ENCODE peak calls at places on chromosomes 11 and 22, in ten cellular contexts. N, C, S, B, E, V, T, Q, A and O are unnamed samples. For H3K4me1, the result is how much of the 10 kb centered on the place peaks cover.

GRCh38 chr22:31210830-31211503 is 1.1 kb upstream of the LIMK2 start:
- DNase-seq in V (no peak), T (no peak), C (no peak), E (no peak), Q (peak), B (no peak), S (no peak), A (no peak), N (no peak), O (peak)

GRCh38 chr22:50114221-50114981 is 24.6 kb downstream of the MOV10L1 start:
- DNase-seq in S (no peak), B (no peak), Q (no peak), T (no peak), N (no peak), C (peak), E (peak), A (no peak), V (no peak), O (peak)

GRCh38 chr11:17683378-17684161 is 35.8 kb upstream of the MYOD1 start:
- DNase-seq in B (no peak), C (peak), E (no peak), A (no peak), N (no peak), V (no peak), T (no peak), S (no peak), Q (no peak), O (no peak)

GRCh38 chr11:14081541-14082211 is 119.2 kb downstream of the SPON1 start:
- DNase-seq in E (no peak), C (no peak), S (no peak), Q (no peak), V (no peak), T (no peak), B (no peak), A (no peak), N (no peak), O (no peak)

GRCh38 chr22:50517495-50518260 is 7.7 kb downstream of the SCO2 start:
- DNase-seq in B (no peak), A (no peak), V (no peak), E (no peak), N (no peak), C (no peak), T (no peak), Q (no peak), S (no peak), O (no peak)

GRCh38 chr11:17734418-17734911 is at the start of gene KCNC1:
- DNase-seq in N (peak), E (peak), B (no peak), T (peak), C (peak), Q (peak), S (peak), A (no peak), V (no peak), O (peak)

GRCh38 chr11:95505927-95506426 is 275.0 kb upstream of the SESN3 start:
- DNase-seq in E (no peak), A (no peak), N (no peak), B (no peak), T (no peak), Q (no peak), S (no peak), C (peak), V (no peak), O (no peak)

GRCh38 chr11:45652781-45653180 is 12.6 kb downstream of the CHST1 start:
- DNase-seq in V (no peak), N (no peak), C (peak), E (no peak), A (no peak), Q (no peak), S (peak), B (no peak), T (no peak), O (no peak)

GRCh38 chr11:112162761-112163669 is 879 bp downstream of the IL18 start:
- DNase-seq in B (no peak), V (no peak), N (no peak), T (no peak), A (no peak), S (no peak), Q (no peak), C (peak), E (no peak), O (no peak)

GRCh38 chr11:101169944-101170343 is 40.3 kb upstream of the PGR start:
- DNase-seq in N (no peak), Q (no peak), V (no peak), C (no peak), E (no peak), S (no peak), A (no peak), T (no peak), B (no peak), O (no peak)

GRCh38 chr11:120819003-120819402 is 204.9 kb upstream of the TBCEL start:
- DNase-seq in V (no peak), C (no peak), Q (no peak), B (peak), S (no peak), N (no peak), T (peak), E (no peak), A (no peak), O (no peak)

GRCh38 chr11:22084564-22084963 is 108.3 kb upstream of the ANO5 start:
- DNase-seq in N (no peak), E (no peak), Q (no peak), C (no peak), S (no peak), V (no peak), A (no peak), B (no peak), T (no peak), O (no peak)

GRCh38 chr22:16961477-16962186 is 46.4 kb downstream of the GAB4 start:
- DNase-seq in E (no peak), C (no peak), N (no peak), T (no peak), V (no peak), B (no peak), Q (no peak), S (no peak), A (no peak), O (no peak)

GRCh38 chr22:35467788-35468187 is 67.8 kb downstream of the MCM5 start:
- DNase-seq in Q (peak), C (peak), V (peak), A (no peak), E (peak), T (peak), S (peak), N (no peak), B (peak), O (peak)

GRCh38 chr11:74731301-74732094 is at the start of gene CHRDL2:
- DNase-seq in E (no peak), N (no peak), T (no peak), A (no peak), S (no peak), Q (no peak), V (no peak), B (no peak), C (peak), O (peak)

GRCh38 chr11:6259638-6260019 is at the start of gene CCKBR:
- DNase-seq in B (no peak), V (no peak), N (no peak), C (no peak), T (peak), E (no peak), A (no peak), Q (no peak), S (peak), O (peak)

GRCh38 chr11:60844045-60844869 is 2.3 kb downstream of the CCDC86 start:
- DNase-seq in B (no peak), Q (no peak), S (no peak), A (no peak), N (no peak), V (no peak), T (no peak), E (no peak), C (peak), O (no peak)

GRCh38 chr22:20904008-20904979 is 12.9 kb upstream of the CRKL start:
- DNase-seq in A (no peak), Q (peak), E (no peak), T (no peak), N (peak), S (no peak), V (no peak), C (peak), B (no peak), O (no peak)

GRCh38 chr11:88683024-88683423 is 345.5 kb upstream of the CTSC start:
- DNase-seq in E (no peak), V (no peak), A (no peak), C (no peak), S (no peak), B (no peak), N (no peak), T (no peak), Q (no peak), O (no peak)

GRCh38 chr11:848988-849824 is 6.6 kb downstream of the TSPAN4 start:
- DNase-seq in T (no peak), N (no peak), S (no peak), B (no peak), C (no peak), V (no peak), A (no peak), E (peak), Q (no peak), O (peak)

GRCh38 chr11:66419825-66420224 is 1.0 kb upstream of the NPAS4 start:
- DNase-seq in Q (no peak), C (no peak), E (no peak), T (no peak), N (no peak), B (no peak), S (no peak), A (no peak), V (no peak), O (no peak)

GRCh38 chr22:30432520-30432919 is 7.0 kb downstream of the MTFP1 start:
- DNase-seq in S (no peak), C (no peak), N (no peak), T (no peak), V (no peak), Q (no peak), A (no peak), E (no peak), B (no peak), O (no peak)

GRCh38 chr11:1335811-1336761 is 26.7 kb upstream of the TOLLIP start:
- DNase-seq in V (peak), C (peak), B (peak), E (peak), A (no peak), N (no peak), S (peak), Q (peak), T (peak), O (peak)

GRCh38 chr22:29704528-29705285 is 15.1 kb upstream of the CABP7 start:
- DNase-seq in C (peak), V (peak), S (peak), A (no peak), Q (peak), T (no peak), E (no peak), B (no peak), N (no peak), O (peak)

GRCh38 chr22:48641906-48642475 is 1185.7 kb downstream of the BRD1 start:
- DNase-seq in T (no peak), A (no peak), C (no peak), E (no peak), S (no peak), B (no peak), N (no peak), Q (no peak), V (no peak), O (no peak)

GRCh38 chr11:125069796-125070195 is 6.7 kb downstream of the SLC37A2 start:
- DNase-seq in B (peak), Q (no peak), T (peak), V (no peak), S (no peak), C (peak), E (no peak), A (no peak), N (no peak), O (peak)

GRCh38 chr11:113989916-113990315 is 15.0 kb downstream of the HTR3A start:
- DNase-seq in Q (no peak), B (no peak), N (no peak), V (no peak), E (no peak), S (no peak), A (no peak), C (no peak), T (no peak), O (no peak)

GRCh38 chr22:34992672-34993071 is 73.3 kb upstream of the ISX start:
- DNase-seq in N (no peak), B (no peak), C (no peak), E (no peak), Q (no peak), T (no peak), A (no peak), S (no peak), V (no peak), O (no peak)

GRCh38 chr11:124759268-124760204 is 2.6 kb downstream of the ESAM start:
- DNase-seq in N (no peak), S (no peak), A (no peak), E (no peak), B (no peak), Q (peak), T (peak), V (no peak), C (no peak), O (peak)

GRCh38 chr11:9341638-9342137 is 27.3 kb upstream of the TMEM41B start:
- DNase-seq in C (no peak), Q (no peak), N (no peak), V (no peak), S (no peak), A (no peak), E (no peak), T (peak), B (no peak), O (peak)

GRCh38 chr11:94884322-94884721 is 89.0 kb downstream of the CWC15 start:
- DNase-seq in E (no peak), V (no peak), B (no peak), T (no peak), A (no peak), N (no peak), C (no peak), Q (no peak), S (no peak), O (no peak)

GRCh38 chr11:43937434-43938411 is 4.7 kb upstream of the C11orf96 start:
- DNase-seq in S (no peak), T (no peak), A (no peak), E (no peak), C (peak), N (peak), B (no peak), Q (peak), V (no peak), O (no peak)

GRCh38 chr11:68840661-68841653 is 759 bp downstream of the CPT1A start:
- DNase-seq in V (peak), B (peak), T (peak), N (no peak), Q (peak), A (no peak), E (peak), S (peak), C (peak), O (peak)

GRCh38 chr11:120181446-120181992 is 29.3 kb upstream of the OAF start:
- DNase-seq in E (no peak), A (peak), N (no peak), C (no peak), B (peak), V (no peak), Q (peak), T (peak), S (no peak), O (no peak)

GRCh38 chr11:6650104-6650503 is 5.5 kb downstream of the DCHS1 start:
- DNase-seq in T (no peak), V (no peak), Q (no peak), A (no peak), N (no peak), S (no peak), B (no peak), E (no peak), C (no peak), O (no peak)

GRCh38 chr11:119660166-119660720 is 68.8 kb downstream of the NECTIN1 start:
- DNase-seq in E (no peak), S (no peak), C (no peak), A (no peak), Q (no peak), V (no peak), T (no peak), N (no peak), B (no peak), O (no peak)

GRCh38 chr11:115695677-115696451 is 191.6 kb upstream of the CADM1 start:
- DNase-seq in N (no peak), A (no peak), Q (no peak), V (no peak), E (no peak), B (no peak), T (no peak), C (no peak), S (peak), O (no peak)

GRCh38 chr11:126393143-126393542 is 37.7 kb downstream of the ST3GAL4 start:
- DNase-seq in V (peak), B (no peak), A (no peak), C (no peak), N (no peak), E (peak), S (no peak), Q (no peak), T (peak), O (no peak)

GRCh38 chr22:46054091-46054877 is 77.3 kb upstream of the WNT7B start:
- DNase-seq in S (peak), N (no peak), A (no peak), B (peak), Q (peak), V (peak), T (peak), C (peak), E (peak), O (peak)

GRCh38 chr22:27784099-27784446 is 17.5 kb downstream of the MN1 start:
- DNase-seq in B (no peak), T (no peak), S (no peak), C (no peak), V (no peak), Q (no peak), A (no peak), N (no peak), E (no peak), O (no peak)
- H3K4me1 ChIP-seq in B (under half), T (under half), S (under half), C (under half), V (under half), Q (under half), A (under half), N (under half), E (under half), O (under half)

GRCh38 chr11:106082096-106082495 is 4.6 kb downstream of the AASDHPPT start:
- DNase-seq in A (no peak), E (no peak), B (no peak), T (no peak), V (no peak), Q (no peak), N (no peak), S (no peak), C (no peak), O (no peak)

GRCh38 chr11:106077609-106078517 is at the start of gene AASDHPPT:
- DNase-seq in Q (peak), T (no peak), B (no peak), C (peak), S (no peak), N (peak), E (no peak), V (peak), A (no peak), O (peak)

GRCh38 chr11:106072804-106073203 is 4.3 kb downstream of the KBTBD3 start:
- DNase-seq in T (no peak), Q (no peak), A (no peak), V (no peak), N (no peak), E (no peak), S (no peak), C (no peak), B (no peak), O (no peak)

GRCh38 chr11:106076421-106076922 is 675 bp downstream of the KBTBD3 start:
- DNase-seq in N (no peak), B (no peak), S (peak), C (no peak), V (no peak), E (no peak), A (no peak), Q (peak), T (no peak), O (peak)

GRCh38 chr11:106076923-106077608 is at the start of gene KBTBD3:
- DNase-seq in A (peak), V (peak), Q (peak), N (peak), C (peak), E (peak), B (peak), T (peak), S (peak), O (peak)
- TF ChIP-seq POLR2A in A (no peak), V (peak), Q (peak), N (peak), C (no peak), E (peak), B (peak), T (peak), S (peak), O (peak)

DNA sequence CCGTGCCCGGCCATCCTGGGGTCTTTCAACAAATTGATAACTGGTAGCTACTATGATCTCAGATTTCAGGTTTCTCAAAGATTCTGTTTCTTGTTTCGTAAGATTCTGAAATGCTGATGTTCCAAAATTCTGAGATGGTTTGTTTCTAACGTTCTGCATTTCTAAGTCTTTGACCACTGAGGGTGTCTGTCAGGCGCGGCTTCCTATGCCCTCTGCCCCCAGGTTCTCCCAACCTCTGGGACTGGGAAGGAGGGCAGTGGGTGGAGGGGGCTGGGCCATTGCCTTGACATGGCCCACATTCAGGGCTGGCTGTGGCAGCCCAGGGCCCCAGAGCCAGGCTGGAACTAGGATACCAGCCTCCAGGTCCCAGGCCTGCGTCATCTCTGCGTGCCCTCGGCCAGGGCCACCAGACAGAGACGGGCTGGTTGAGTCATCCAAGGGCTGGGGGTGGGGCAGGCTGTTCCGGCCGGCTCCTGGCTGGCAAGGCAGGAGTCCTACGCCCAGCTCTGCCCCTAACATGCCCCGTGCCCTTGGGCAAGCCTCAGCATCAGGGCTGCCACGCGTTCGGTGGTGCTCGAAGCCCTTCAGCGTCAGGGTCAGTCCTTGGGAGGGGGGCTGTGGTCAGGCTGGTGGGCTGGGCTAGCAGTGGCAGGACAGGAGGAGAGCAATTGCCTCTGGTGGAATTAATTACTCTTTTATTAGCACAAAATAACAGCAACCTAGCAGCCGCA is 5.2 kb downstream of the TMEM134 start:
- DNase-seq in C (no peak), V (peak), A (no peak), N (peak), E (no peak), S (peak), B (peak), T (peak), Q (peak), O (peak)
- H3K4me1 ChIP-seq in C (under half), V (under half), A (under half), N (under half), E (under half), S (under half), B (under half), T (under half), Q (under half), O (half or more)

GRCh38 chr11:64826062-64826461 is 15.7 kb upstream of the MEN1 start:
- DNase-seq in N (no peak), S (no peak), A (no peak), C (no peak), E (no peak), T (no peak), Q (no peak), B (no peak), V (no peak), O (no peak)
- TF ChIP-seq POLR2A in N (no peak), S (no peak), A (no peak), C (no peak), E (no peak), T (no peak), Q (no peak), B (no peak), V (no peak), O (no peak)

GRCh38 chr11:71171576-71171975 is 80.8 kb downstream of the SHANK2 start:
- DNase-seq in N (no peak), C (no peak), V (no peak), T (no peak), Q (no peak), B (no peak), S (peak), A (no peak), E (no peak), O (no peak)
- H3K4me1 ChIP-seq in N (under half), C (under half), V (under half), T (under half), Q (under half), B (under half), S (under half), A (under half), E (under half), O (under half)